ENCODE peak calls at places on chromosome 12, in six cellular contexts. D, H, C, Z, S and E are unnamed samples.

GRCh38 chr12:119829439-119829838 is 47.7 kb downstream of the CIT start:
- DNase-seq in D (no peak), H (no peak), S (no peak), C (no peak), Z (no peak), E (no peak)

GRCh38 chr12:124734224-124734788 is 129.4 kb downstream of the SCARB1 start:
- DNase-seq in C (no peak), H (peak; percentile 75), D (no peak), Z (no peak), S (no peak), E (no peak)

GRCh38 chr12:7130791-7131501 is 775 bp downstream of the CLSTN3 start:
- DNase-seq in D (peak; percentile 59), S (peak; percentile 59), H (no peak), Z (no peak), C (no peak), E (peak; percentile 53)

GRCh38 chr12:60529261-60529660 is 933.4 kb downstream of the SLC16A7 start:
- DNase-seq in H (no peak), Z (no peak), S (no peak), C (no peak), D (no peak), E (no peak)

GRCh38 chr12:19841451-19841850 is 402.2 kb downstream of the AEBP2 start:
- DNase-seq in Z (no peak), S (no peak), C (no peak), H (no peak), D (no peak), E (no peak)

GRCh38 chr12:65537978-65538377 is 259.5 kb downstream of the MSRB3 start:
- DNase-seq in H (no peak), Z (no peak), C (no peak), D (no peak), S (no peak), E (no peak)

GRCh38 chr12:123894823-123895338 is 77.8 kb downstream of the CCDC92 start:
- DNase-seq in Z (no peak), D (no peak), S (peak; percentile 21), H (no peak), C (no peak), E (no peak)

GRCh38 chr12:10395390-10395998 is 5.7 kb upstream of the KLRK1 start:
- DNase-seq in C (no peak), H (no peak), D (no peak), Z (no peak), S (peak; percentile 58), E (no peak)

GRCh38 chr12:10190558-10191388 is 11.9 kb downstream of the TMEM52B start:
- DNase-seq in D (peak; percentile 50), H (peak; percentile 71), C (no peak), Z (peak; percentile 21), S (peak; percentile 57), E (no peak)

GRCh38 chr12:109179927-109180326 is 63.5 kb downstream of the ACACB start:
- DNase-seq in D (no peak), Z (no peak), H (no peak), C (no peak), S (no peak), E (no peak)

GRCh38 chr12:109178532-109178931 is 62.1 kb downstream of the ACACB start:
- DNase-seq in Z (no peak), H (no peak), S (no peak), C (no peak), D (no peak), E (no peak)

GRCh38 chr12:109185441-109185840 is 69.1 kb downstream of the ACACB start:
- DNase-seq in H (no peak), D (no peak), C (no peak), Z (no peak), S (no peak), E (no peak)

GRCh38 chr12:109186993-109187653 is 70.7 kb downstream of the ACACB start:
- DNase-seq in H (no peak), D (no peak), S (no peak), C (no peak), Z (no peak), E (no peak)

DNA sequence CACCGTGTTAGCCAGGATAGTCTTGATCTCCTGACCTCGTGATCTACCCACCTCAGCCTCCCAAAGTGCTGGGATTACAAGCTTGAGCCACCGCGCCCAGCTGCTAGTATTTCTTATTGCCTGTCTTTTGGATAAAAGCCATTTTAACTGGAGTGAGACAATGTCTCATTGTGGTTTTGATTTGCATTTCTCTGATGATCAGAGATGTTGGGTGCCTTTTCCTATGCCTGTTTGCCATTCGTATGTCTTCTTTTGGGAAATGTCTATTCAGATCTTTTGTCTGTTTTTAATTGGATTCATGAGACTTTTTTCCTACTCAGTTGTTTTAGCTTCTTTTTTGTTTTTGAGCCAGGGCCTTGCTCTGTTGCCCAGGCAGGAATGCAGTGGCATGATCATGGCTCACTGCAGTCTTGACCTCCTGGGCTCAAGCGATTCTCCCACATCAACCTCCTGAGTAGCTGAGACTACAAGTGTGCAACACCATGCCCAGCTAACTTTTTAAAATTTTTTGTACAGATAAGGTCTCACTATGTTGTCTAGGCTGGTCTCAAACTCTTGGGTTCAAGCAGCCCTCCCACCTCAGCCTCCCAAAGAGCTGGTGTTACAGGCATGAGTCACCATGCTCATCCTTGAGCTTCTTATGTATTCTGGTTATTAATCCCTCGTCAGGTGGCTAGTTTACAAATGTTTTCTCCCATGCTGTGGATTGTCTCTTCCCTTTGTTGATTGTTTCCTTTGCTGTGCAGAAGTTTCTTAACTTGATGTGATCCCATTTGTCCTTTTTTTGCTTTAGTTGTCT is 65.9 kb downstream of the ACACB start:
- DNase-seq in S (peak; percentile 35), C (no peak), D (no peak), Z (no peak), H (no peak), E (no peak)
- H3K27ac ChIP-seq in S (no peak overlapping the region), C (peak overlapping the region; percentile 62), D (no peak overlapping the region), Z (peak overlapping the region; percentile 68), H (no peak overlapping the region), E (no peak overlapping the region)

GRCh38 chr12:54027442-54027786 is 826 bp upstream of the HOXC6 start:
- DNase-seq in D (no peak), S (no peak), Z (no peak), C (no peak), H (no peak), E (no peak)

GRCh38 chr12:54024581-54024980 is 3.7 kb upstream of the HOXC6 start:
- DNase-seq in S (no peak), H (no peak), D (no peak), Z (no peak), C (no peak), E (no peak)

GRCh38 chr12:54024127-54024526 is 4.1 kb upstream of the HOXC6 start:
- DNase-seq in C (no peak), H (no peak), Z (no peak), S (no peak), D (no peak), E (no peak)

GRCh38 chr12:54026640-54027441 is 1.4 kb upstream of the HOXC6 start:
- DNase-seq in C (no peak), S (no peak), Z (no peak), H (no peak), D (no peak), E (peak; percentile 14)

GRCh38 chr12:54025507-54026393 is 2.5 kb upstream of the HOXC6 start:
- DNase-seq in Z (no peak), D (no peak), S (no peak), C (no peak), H (no peak), E (no peak)
- H3K27ac ChIP-seq in Z (no peak overlapping the region), D (no peak overlapping the region), S (no peak overlapping the region), C (no peak overlapping the region), H (peak overlapping the region; percentile 98), E (peak overlapping the region; percentile 88)

GRCh38 chr12:77940011-77940423 is 109.3 kb downstream of the NAV3 start:
- DNase-seq in C (no peak), D (no peak), Z (no peak), S (peak; percentile 93), H (no peak), E (no peak)
- H3K27ac ChIP-seq in C (no peak overlapping the region), D (no peak overlapping the region), Z (no peak overlapping the region), S (peak overlapping the region; percentile 91), H (no peak overlapping the region), E (no peak overlapping the region)

GRCh38 chr12:57517187-57517586 is 3.1 kb downstream of the DDIT3 start:
- DNase-seq in H (no peak), Z (no peak), C (no peak), D (no peak), S (peak; percentile 55), E (no peak)
- H3K27ac ChIP-seq in H (peak overlapping the region; percentile 100), Z (peak overlapping the region; percentile 14), C (no peak overlapping the region), D (peak overlapping the region; percentile 95), S (no peak overlapping the region), E (peak overlapping the region; percentile 8)

DNA sequence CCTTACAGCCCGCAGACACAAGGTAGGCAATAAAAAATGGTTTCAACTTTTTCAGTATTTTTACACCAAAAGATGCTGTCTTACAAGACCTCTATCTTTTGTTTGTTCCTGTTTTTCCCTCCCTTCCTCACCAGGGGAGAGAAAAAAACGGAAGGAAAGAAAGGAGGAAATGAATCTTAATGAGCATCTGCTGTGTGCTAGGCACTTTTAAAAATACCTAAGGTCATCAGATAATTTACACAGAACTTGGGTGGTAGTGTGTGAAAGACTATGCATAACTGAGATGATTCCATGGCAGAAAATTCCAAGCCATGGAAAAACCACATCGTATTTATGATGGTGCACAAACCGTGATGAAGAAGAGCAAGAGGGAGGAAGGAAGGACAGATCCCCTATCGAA is 121.2 kb downstream of the DIP2B start:
- DNase-seq in S (no peak), H (no peak), Z (no peak), C (no peak), D (no peak), E (no peak)
- H3K27ac ChIP-seq in S (no peak overlapping the region), H (no peak overlapping the region), Z (peak overlapping the region; percentile 11), C (no peak overlapping the region), D (no peak overlapping the region), E (no peak overlapping the region)

GRCh38 chr12:52083638-52083996 is 4.1 kb downstream of the SMIM41 start:
- DNase-seq in C (no peak), Z (no peak), D (no peak), H (no peak), S (no peak), E (no peak)

GRCh38 chr12:52082988-52083637 is 3.6 kb downstream of the SMIM41 start:
- DNase-seq in C (peak; percentile 44), H (no peak), S (peak; percentile 49), D (peak; percentile 53), Z (no peak), E (peak; percentile 40)

GRCh38 chr12:52082026-52082667 is 2.6 kb downstream of the SMIM41 start:
- DNase-seq in C (no peak), D (no peak), S (peak; percentile 63), H (no peak), Z (no peak), E (no peak)

GRCh38 chr12:52081263-52081733 is 1.8 kb downstream of the SMIM41 start:
- DNase-seq in D (no peak), S (no peak), Z (no peak), C (no peak), H (no peak), E (no peak)

GRCh38 chr12:52082668-52082987 is 3.1 kb downstream of the SMIM41 start:
- DNase-seq in D (no peak), Z (no peak), C (no peak), H (no peak), S (no peak), E (no peak)
- H3K27ac ChIP-seq in D (no peak overlapping the region), Z (no peak overlapping the region), C (no peak overlapping the region), H (no peak overlapping the region), S (peak overlapping the region; percentile 62), E (peak overlapping the region; percentile 89)